ENCODE peak calls at places on chromosomes 2 and 18, in seven cellular contexts. X, W, O, B, P, M and R are unnamed samples.

GRCh38 chr2:161423351-161424178 is 7.5 kb downstream of the TBR1 start:
- DNase-seq in P (no peak), B (no peak), O (no peak), X (no peak), M (no peak), W (no peak), R (no peak)

GRCh38 chr2:201580486-201580885 is 62.8 kb downstream of the TMEM237 start:
- DNase-seq in M (no peak), P (no peak), X (no peak), B (no peak), O (no peak), W (no peak), R (peak; percentile 81)

GRCh38 chr2:178109813-178110212 is 2.4 kb upstream of the RBM45 start:
- DNase-seq in X (peak; percentile 79), P (no peak), B (peak; percentile 82), W (peak; percentile 28), O (no peak), M (peak; percentile 30), R (no peak)

GRCh38 chr2:71830497-71831207 is 317.0 kb downstream of the CYP26B1 start:
- DNase-seq in W (no peak), B (no peak), O (no peak), X (no peak), M (no peak), P (no peak), R (no peak)

GRCh38 chr18:23667114-23667513 is 4.4 kb upstream of the ANKRD29 start:
- DNase-seq in O (no peak), P (no peak), W (no peak), X (no peak), M (no peak), B (no peak), R (no peak)

GRCh38 chr2:42043789-42044394 is 3.9 kb upstream of the PKDCC start:
- DNase-seq in X (no peak), P (no peak), O (no peak), M (no peak), B (no peak), W (no peak), R (no peak)

GRCh38 chr2:157782057-157782845 is 93.9 kb downstream of the ACVR1 start:
- DNase-seq in O (no peak), P (no peak), X (no peak), M (no peak), B (peak; percentile 69), W (no peak), R (no peak)

GRCh38 chr2:134320930-134321329 is 67.1 kb downstream of the MGAT5 start:
- DNase-seq in M (no peak), B (peak; percentile 91), P (no peak), O (no peak), W (no peak), X (no peak), R (no peak)

GRCh38 chr2:177692828-177693269 is 300.3 kb downstream of the AGPS start:
- DNase-seq in X (no peak), M (no peak), P (no peak), O (no peak), W (no peak), B (no peak), R (no peak)